ENCODE peak calls at places on chromosomes 4 and X, in five cellular contexts. P, I, C, M and Z are unnamed samples.

GRCh38 chr4:72770708-72771107 is 201.7 kb upstream of the ADAMTS3 start:
- DNase-seq in P (no peak), I (no peak), C (no peak), M (no peak), Z (no peak)

GRCh38 chr4:53136954-53137353 is 228.9 kb downstream of the SCFD2 start:
- DNase-seq in P (no peak), I (no peak), C (no peak), M (no peak), Z (no peak)

GRCh38 chrX:71618303-71618721 is at the start of gene CXCR3:
- DNase-seq in P (no peak), I (peak; percentile 83), C (no peak), M (no peak), Z (no peak)

GRCh38 chrX:84188320-84188834 is 378 bp upstream of the RPS6KA6 start:
- DNase-seq in P (no peak), I (no peak), C (no peak), M (peak; percentile 53), Z (no peak)

GRCh38 chrX:118347131-118347530 is 1.2 kb downstream of the WDR44 start:
- DNase-seq in P (peak; percentile 2), I (no peak), C (peak; percentile 57), M (no peak), Z (no peak)

GRCh38 chr4:128310266-128310697 is 22.7 kb upstream of the PGRMC2 start:
- DNase-seq in P (peak; percentile 55), I (no peak), C (no peak), M (peak; percentile 51), Z (no peak)

GRCh38 chrX:10010686-10011085 is 43.5 kb downstream of the CLDN34 start:
- DNase-seq in P (peak; percentile 67), I (no peak), C (no peak), M (no peak), Z (no peak)

GRCh38 chrX:152646961-152647360 is 9.3 kb downstream of the GABRQ start:
- DNase-seq in P (no peak), I (no peak), C (no peak), M (no peak), Z (no peak)

GRCh38 chr4:124212835-124213640 is 499.5 kb downstream of the ANKRD50 start:
- DNase-seq in P (no peak), I (no peak), C (no peak), M (no peak), Z (no peak)

GRCh38 chr4:55507612-55508011 is 39.1 kb downstream of the CLOCK start:
- DNase-seq in P (no peak), I (no peak), C (no peak), M (no peak), Z (no peak)
- TF ChIP-seq SP1 in P (no peak), I (no peak), C (no peak), M (no peak), Z (no peak)

DNA sequence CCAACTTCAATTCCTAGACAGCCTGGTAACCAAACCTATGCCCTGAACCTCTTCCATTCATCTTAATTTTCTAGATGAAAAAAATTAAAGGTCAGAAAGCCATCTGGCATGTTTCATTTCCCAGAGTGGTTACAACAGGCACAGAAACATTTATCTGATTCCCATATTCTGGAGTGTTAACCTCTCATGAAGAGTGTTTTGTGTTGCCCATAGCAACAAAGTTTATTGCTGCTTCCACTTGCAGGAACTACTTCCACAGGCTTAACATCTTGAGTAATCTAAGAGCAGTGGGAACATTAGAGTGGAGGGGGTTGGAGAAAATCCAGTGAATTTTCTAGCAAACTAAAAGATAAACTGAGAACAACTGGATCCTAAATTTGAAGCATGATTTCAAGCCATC is 167.1 kb downstream of the MID1IP1 start:
- DNase-seq in P (no peak), I (no peak), C (no peak), M (no peak), Z (no peak)
- TF ChIP-seq RAD21 in P (no peak), I (no peak), C (no peak), M (no peak), Z (no peak)

DNA sequence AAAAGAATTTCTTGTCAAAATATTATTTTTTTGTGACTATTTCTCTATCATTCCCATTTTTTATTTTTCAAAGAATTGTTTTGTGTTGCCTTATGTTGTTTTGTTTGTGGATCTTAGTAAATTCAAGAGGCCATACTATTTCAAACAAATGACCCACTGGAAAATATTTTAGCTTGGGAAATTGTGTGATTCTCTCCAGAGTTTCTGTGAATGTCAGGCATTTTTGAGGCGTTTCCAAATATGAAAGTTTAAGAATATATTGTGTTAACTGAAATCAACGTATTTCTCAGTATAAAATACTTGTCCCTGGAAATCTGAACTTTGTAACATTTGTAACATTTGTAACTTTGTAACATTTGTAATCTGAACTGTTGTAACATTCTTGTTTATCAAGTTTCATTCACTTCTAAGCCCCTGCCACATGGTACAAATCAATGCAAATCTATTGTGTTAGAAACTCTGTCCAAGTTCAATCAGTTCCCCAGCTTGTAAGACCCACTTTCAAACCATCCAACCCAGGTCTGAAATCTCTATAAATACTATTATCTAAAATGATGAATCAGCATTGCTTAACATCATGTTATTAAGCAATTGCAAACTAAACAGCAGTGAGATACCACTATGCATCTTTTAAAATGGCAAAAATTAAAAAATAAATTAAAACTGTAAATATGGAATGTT is 465.4 kb upstream of the GRID2 start:
- DNase-seq in P (no peak), I (no peak), C (no peak), M (no peak), Z (no peak)
- TF ChIP-seq POLR2AphosphoS5 in P (no peak), I (no peak), C (no peak), M (no peak), Z (no peak)

GRCh38 chrX:17459596-17459995 is 84.6 kb downstream of the NHS start:
- DNase-seq in P (no peak), I (no peak), C (no peak), M (no peak), Z (no peak)
- TF ChIP-seq SP1 in P (no peak), I (no peak), C (no peak), M (no peak), Z (no peak)

GRCh38 chr4:7608043-7608442 is 173.3 kb upstream of the PSAPL1 start:
- DNase-seq in P (peak; percentile 13), I (no peak), C (no peak), M (no peak), Z (no peak)

GRCh38 chr4:7612311-7612710 is 177.6 kb upstream of the PSAPL1 start:
- DNase-seq in P (no peak), I (no peak), C (no peak), M (no peak), Z (no peak)

GRCh38 chr4:7610062-7610670 is 175.4 kb upstream of the PSAPL1 start:
- DNase-seq in P (no peak), I (no peak), C (no peak), M (no peak), Z (no peak)

GRCh38 chr4:7610841-7611240 is 176.1 kb upstream of the PSAPL1 start:
- DNase-seq in P (no peak), I (no peak), C (no peak), M (no peak), Z (no peak)

DNA sequence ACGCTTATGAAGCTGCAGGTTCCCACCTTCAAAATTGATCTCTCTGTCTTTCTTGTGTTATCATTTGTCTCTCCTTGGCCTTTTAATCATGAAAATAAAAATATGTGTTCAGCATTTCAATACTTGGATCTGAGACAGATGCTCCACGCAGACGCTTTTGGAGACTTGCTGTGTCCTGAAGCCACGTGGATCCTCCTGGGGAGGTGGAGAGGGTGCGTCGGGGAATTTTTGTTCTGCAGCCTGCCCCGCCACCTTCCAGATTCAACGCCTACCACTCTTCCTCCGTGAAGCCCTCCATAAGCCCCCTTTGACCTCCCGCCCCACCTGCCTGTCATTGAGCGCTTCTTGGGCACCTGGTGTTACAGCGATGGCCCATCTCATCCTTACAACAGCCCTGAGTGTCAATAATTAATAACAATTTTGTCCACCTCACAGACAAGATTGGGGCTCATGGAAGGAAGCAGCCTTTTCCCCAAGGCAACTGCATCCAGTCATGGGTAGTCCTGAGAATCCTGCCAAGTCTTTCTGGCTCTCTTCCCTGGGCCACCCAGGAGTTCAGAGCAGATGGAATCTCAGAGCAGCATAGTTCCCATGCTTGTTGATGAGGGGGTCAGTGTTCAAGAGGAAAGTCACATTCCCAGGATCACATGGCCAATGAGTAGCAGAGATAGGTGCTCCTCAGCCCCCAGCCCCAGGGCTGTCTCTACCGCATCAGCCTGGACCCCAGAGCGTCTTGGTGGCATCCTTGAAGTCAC is 172.6 kb upstream of the PSAPL1 start:
- DNase-seq in P (no peak), I (no peak), C (no peak), M (no peak), Z (no peak)
- TF ChIP-seq RAD21 in P (no peak), I (no peak), C (no peak), M (no peak), Z (no peak)

GRCh38 chrX:74422576-74423288 is 1.4 kb downstream of the SLC16A2 start:
- DNase-seq in P (peak; percentile 4), I (no peak), C (no peak), M (peak; percentile 70), Z (no peak)
- TF ChIP-seq POLR2AphosphoS5 in P (no peak), I (no peak), C (no peak), M (no peak), Z (no peak)

GRCh38 chr4:87716350-87717041 is 66.4 kb downstream of the DMP1 start:
- DNase-seq in P (no peak), I (no peak), C (no peak), M (no peak), Z (no peak)
- TF ChIP-seq SP1 in P (no peak), I (no peak), C (no peak), M (no peak), Z (no peak)

DNA sequence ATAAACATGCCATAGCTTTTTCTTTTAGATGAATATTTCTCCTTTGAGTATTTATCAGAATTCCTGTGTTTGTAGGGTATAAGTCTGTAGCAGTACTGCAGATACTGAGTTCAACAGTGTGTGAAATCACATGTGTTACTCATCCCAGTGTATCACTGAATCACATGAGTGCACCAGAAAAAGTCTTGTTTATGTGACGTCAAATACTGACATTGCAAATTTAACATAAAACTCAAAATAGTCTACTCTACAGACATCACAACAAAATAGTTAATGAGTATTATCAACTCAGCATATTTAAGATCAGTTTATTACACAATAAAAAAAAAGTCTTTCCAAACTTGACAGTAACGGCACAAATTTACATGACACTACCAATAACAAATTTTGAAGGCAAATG is 221.3 kb downstream of the DCTD start:
- DNase-seq in P (no peak), I (no peak), C (no peak), M (no peak), Z (no peak)
- TF ChIP-seq RAD21 in P (no peak), I (no peak), C (no peak), M (no peak), Z (no peak)

DNA sequence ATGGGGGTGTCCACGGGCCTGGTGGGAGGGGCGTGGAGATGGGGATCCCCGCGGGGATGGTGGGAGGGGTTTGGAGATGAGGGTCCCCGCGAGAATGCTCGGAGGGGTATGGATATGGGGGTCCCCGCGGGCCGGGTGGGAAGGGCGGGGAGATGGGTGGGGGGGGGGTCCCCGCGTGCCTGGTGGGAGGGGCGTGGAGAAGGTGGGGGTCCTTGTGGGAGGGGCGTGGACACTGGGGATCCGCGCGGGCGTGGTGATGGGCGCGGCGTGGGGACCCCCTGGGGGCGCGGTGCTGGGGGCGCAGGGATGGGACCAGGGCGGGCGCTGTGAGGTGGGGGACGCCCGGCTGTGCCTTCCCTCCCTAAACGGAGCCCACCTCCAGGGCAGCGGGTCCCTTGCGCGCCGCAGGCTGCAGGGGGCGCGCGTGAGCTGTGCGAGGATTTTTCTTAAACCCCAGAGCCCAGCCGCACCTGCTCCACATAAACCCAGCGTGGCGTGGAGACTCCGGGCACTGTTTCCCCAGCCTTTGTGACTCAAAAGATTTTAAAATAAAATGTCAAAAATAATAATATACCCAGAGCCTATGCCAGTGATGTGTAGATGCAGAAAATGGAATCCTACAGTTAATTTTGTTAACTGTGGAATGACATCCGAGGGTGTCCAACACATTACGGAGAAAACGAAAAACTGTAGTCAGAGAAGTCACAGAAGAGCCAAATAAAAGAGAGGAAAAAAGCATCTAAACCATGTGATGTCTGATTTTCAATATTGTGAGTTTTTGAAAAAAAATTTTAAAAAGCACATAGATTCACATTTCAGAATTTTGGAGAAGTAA is 1.5 kb upstream of the ASMTL start:
- DNase-seq in P (peak; percentile 70), I (no peak), C (peak; percentile 66), M (peak; percentile 99), Z (peak; percentile 36)
- TF ChIP-seq POLR2AphosphoS5 in P (no peak), I (no peak), C (no peak), M (no peak), Z (no peak)